ENCODE peak calls at places on chromosomes 5 and 9, in four cellular contexts. X, S, Q and D are unnamed samples. For H3K4me1, the result is how much of the 10 kb centered on the place peaks cover.

GRCh38 chr9:101594796-101595195 is at the start of gene PPP3R2:
- DNase-seq in S (no peak), Q (no peak), X (no peak), D (no peak)

GRCh38 chr9:116141864-116142561 is 11.6 kb upstream of the PAPPA start:
- DNase-seq in X (no peak), S (no peak), Q (no peak), D (no peak)

GRCh38 chr5:83199126-83199525 is 121.8 kb downstream of the XRCC4 start:
- DNase-seq in Q (no peak), S (no peak), X (peak), D (no peak)

GRCh38 chr5:63255609-63256008 is 677.0 kb downstream of the LRRC70 start:
- DNase-seq in X (no peak), S (no peak), Q (no peak), D (no peak)

GRCh38 chr9:114512337-114512874 is 7.1 kb upstream of the WHRN start:
- DNase-seq in S (no peak), X (no peak), Q (no peak), D (no peak)

GRCh38 chr5:135134686-135135381 is 100.8 kb upstream of the PITX1 start:
- DNase-seq in X (no peak), S (no peak), Q (no peak), D (no peak)

GRCh38 chr9:86119457-86119856 is 20.1 kb upstream of the GOLM1 start:
- DNase-seq in Q (no peak), X (no peak), S (no peak), D (no peak)

GRCh38 chr5:88882321-88883038 is 504 bp downstream of the MEF2C start:
- DNase-seq in Q (no peak), X (peak), S (no peak), D (no peak)

GRCh38 chr5:55427157-55427556 is 107.6 kb downstream of the PLPP1 start:
- DNase-seq in Q (no peak), S (peak), X (peak), D (no peak)

GRCh38 chr5:123597018-123597417 is 85.0 kb downstream of the CSNK1G3 start:
- DNase-seq in X (no peak), Q (no peak), S (no peak), D (no peak)

GRCh38 chr9:84819446-84819845 is 149.9 kb downstream of the NTRK2 start:
- DNase-seq in Q (no peak), X (no peak), S (no peak), D (no peak)

GRCh38 chr9:83959061-83959460 is 21.0 kb downstream of the HNRNPK start:
- DNase-seq in Q (no peak), X (peak), S (no peak), D (no peak)

GRCh38 chr9:91378695-91379127 is 17.0 kb upstream of the AUH start:
- DNase-seq in S (no peak), X (peak), Q (no peak), D (no peak)

GRCh38 chr5:148382961-148383360 is 797 bp upstream of the FBXO38 start:
- DNase-seq in S (no peak), X (no peak), Q (no peak), D (no peak)

GRCh38 chr5:110335361-110336046 is 391.0 kb downstream of the TMEM232 start:
- DNase-seq in S (no peak), Q (no peak), X (peak), D (no peak)

GRCh38 chr9:128286435-128286834 is 10.4 kb downstream of the SWI5 start:
- DNase-seq in Q (no peak), S (peak), X (peak), D (no peak)

GRCh38 chr5:153147891-153148623 is 342.4 kb upstream of the GRIA1 start:
- DNase-seq in X (no peak), Q (no peak), S (peak), D (no peak)

GRCh38 chr5:36683821-36684434 is 77.5 kb downstream of the SLC1A3 start:
- DNase-seq in X (peak), Q (no peak), S (peak), D (peak)

GRCh38 chr5:146667633-146668032 is 151.6 kb upstream of the GPR151 start:
- DNase-seq in Q (no peak), X (peak), S (no peak), D (no peak)

GRCh38 chr5:6781711-6782110 is 68.5 kb downstream of the TENT4A start:
- DNase-seq in S (no peak), X (peak), Q (no peak), D (no peak)

GRCh38 chr5:137206030-137206715 is 293.0 kb downstream of the SPOCK1 start:
- DNase-seq in X (peak), Q (no peak), S (no peak), D (peak)

GRCh38 chr9:68970150-68970549 is 43.8 kb downstream of the PRKACG start:
- DNase-seq in X (no peak), Q (no peak), S (no peak), D (no peak)

GRCh38 chr9:112059145-112059979 is 115.7 kb downstream of the SUSD1 start:
- DNase-seq in X (peak), Q (no peak), S (no peak), D (no peak)

GRCh38 chr9:114445616-114446015 is 57.8 kb upstream of the AKNA start:
- DNase-seq in Q (no peak), X (no peak), S (no peak), D (no peak)

GRCh38 chr9:131624636-131625241 is 79.4 kb downstream of the PRRT1B start:
- DNase-seq in Q (no peak), X (peak), S (peak), D (no peak)

GRCh38 chr5:132799392-132799791 is 13.7 kb upstream of the SOWAHA start:
- DNase-seq in S (no peak), Q (no peak), X (no peak), D (no peak)

GRCh38 chr9:104386425-104387069 is 117.5 kb upstream of the OR13F1 start:
- DNase-seq in X (peak), S (no peak), Q (no peak), D (no peak)

GRCh38 chr5:1295650-1296037 is 776 bp upstream of the TERT start:
- DNase-seq in S (no peak), X (no peak), Q (no peak), D (no peak)

GRCh38 chr9:581673-582497 is 259.6 kb upstream of the DMRT1 start:
- DNase-seq in S (no peak), X (no peak), Q (no peak), D (no peak)

GRCh38 chr9:117340422-117340821 is 74.4 kb downstream of the ASTN2 start:
- DNase-seq in Q (no peak), S (no peak), X (no peak), D (no peak)

GRCh38 chr9:61668846-61669245 is 479.0 kb downstream of the SPATA31A7 start:
- DNase-seq in X (no peak), S (no peak), Q (no peak), D (no peak)

GRCh38 chr5:169094586-169095409 is 206.1 kb downstream of the SLIT3 start:
- DNase-seq in Q (no peak), S (no peak), X (peak), D (no peak)

GRCh38 chr5:180328296-180329137 is 24.6 kb downstream of the GFPT2 start:
- DNase-seq in S (peak), Q (peak), X (peak), D (peak)

GRCh38 chr5:180330810-180331646 is 22.1 kb downstream of the GFPT2 start:
- DNase-seq in Q (peak), X (peak), S (peak), D (peak)

GRCh38 chr5:180329138-180329435 is 24.0 kb downstream of the GFPT2 start:
- DNase-seq in S (no peak), X (no peak), Q (no peak), D (no peak)

GRCh38 chr5:180330270-180330648 is 22.9 kb downstream of the GFPT2 start:
- DNase-seq in Q (no peak), S (no peak), X (no peak), D (no peak)

GRCh38 chr5:180329606-180330269 is 23.4 kb downstream of the GFPT2 start:
- DNase-seq in Q (no peak), S (no peak), X (no peak), D (no peak)
- H3K4me1 ChIP-seq in Q (under half), S (under half), X (under half), D (under half)

GRCh38 chr9:73034962-73035361 is 82.1 kb upstream of the ALDH1A1 start:
- DNase-seq in S (no peak), X (no peak), Q (no peak), D (no peak)
- TF ChIP-seq CTCF in S (no peak), X (no peak), Q (no peak), D (no peak)

GRCh38 chr9:5873439-5873838 is 17.2 kb upstream of the MLANA start:
- DNase-seq in X (no peak), S (no peak), Q (no peak), D (no peak)

GRCh38 chr9:5872496-5872895 is 18.2 kb upstream of the MLANA start:
- DNase-seq in S (no peak), X (no peak), Q (no peak), D (no peak)

GRCh38 chr9:5876026-5876425 is 14.7 kb upstream of the MLANA start:
- DNase-seq in X (no peak), Q (no peak), S (no peak), D (no peak)

GRCh38 chr9:5871785-5872184 is 18.9 kb upstream of the MLANA start:
- DNase-seq in X (no peak), S (no peak), Q (no peak), D (no peak)

GRCh38 chr9:5874048-5874447 is 16.6 kb upstream of the MLANA start:
- DNase-seq in Q (no peak), S (no peak), X (no peak), D (no peak)
- H3K4me3 ChIP-seq in Q (no peak), S (no peak), X (no peak), D (no peak)

GRCh38 chr9:38039090-38039906 is 29.7 kb downstream of the SHB start:
- DNase-seq in S (no peak), Q (no peak), X (peak), D (no peak)
- H3K4me1 ChIP-seq in S (half or more), Q (under half), X (half or more), D (under half)

DNA sequence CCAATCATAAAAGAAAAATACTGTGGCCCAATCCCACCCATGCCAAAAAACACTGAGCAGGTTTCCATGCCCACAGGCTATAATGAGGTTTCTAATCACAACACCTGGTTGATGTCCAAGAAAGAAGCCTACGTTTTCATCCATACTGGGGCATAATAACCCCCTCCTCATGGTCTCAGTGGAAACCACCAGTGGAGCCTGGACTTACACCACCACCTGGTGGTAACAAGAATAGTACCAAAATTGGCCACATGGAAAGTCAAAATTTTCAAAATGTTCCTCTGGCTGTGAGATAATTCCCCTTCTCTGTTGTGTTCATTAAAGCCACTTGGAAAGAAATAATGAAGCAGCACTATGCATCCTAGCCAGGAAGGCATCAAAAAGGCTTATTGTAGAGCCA is 687.3 kb upstream of the ST8SIA4 start:
- DNase-seq in Q (no peak), X (no peak), S (no peak), D (no peak)
- TF ChIP-seq CTCF in Q (no peak), X (no peak), S (no peak), D (no peak)

GRCh38 chr9:37034320-37034937 is 361 bp upstream of the PAX5 start:
- DNase-seq in Q (no peak), S (no peak), X (no peak), D (no peak)
- H3K4me3 ChIP-seq in Q (no peak), S (peak), X (no peak), D (no peak)

GRCh38 chr5:107558951-107559350 is 111.8 kb downstream of the EFNA5 start:
- DNase-seq in S (no peak), X (no peak), Q (no peak), D (no peak)
- H3K4me1 ChIP-seq in S (under half), X (under half), Q (under half), D (under half)

DNA sequence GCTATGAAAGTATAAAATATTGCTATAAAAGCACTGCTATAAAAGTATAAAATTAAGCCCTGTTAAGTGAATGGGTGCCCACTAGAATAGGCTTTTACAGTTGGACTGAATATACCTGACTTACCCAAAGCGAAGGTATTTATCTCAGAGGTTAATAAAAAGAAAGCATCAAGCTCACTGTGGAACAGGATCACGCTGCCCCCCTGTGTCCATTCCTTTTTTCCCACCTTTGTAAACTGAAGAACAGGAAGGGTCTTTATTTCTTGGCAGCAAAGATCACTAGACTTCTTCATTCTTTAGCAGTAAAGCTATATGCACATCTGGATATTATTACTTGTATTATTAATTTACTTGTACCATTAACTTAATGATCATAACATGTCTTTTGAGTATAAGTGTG is 22.1 kb upstream of the PLPP6 start:
- DNase-seq in Q (no peak), X (no peak), S (no peak), D (no peak)
- TF ChIP-seq CTCF in Q (no peak), X (peak), S (peak), D (no peak)

GRCh38 chr9:34995288-34996060 is 5.9 kb downstream of the DNAJB5 start:
- DNase-seq in Q (no peak), X (peak), S (no peak), D (no peak)
- H3K4me3 ChIP-seq in Q (no peak), X (no peak), S (peak), D (no peak)

DNA sequence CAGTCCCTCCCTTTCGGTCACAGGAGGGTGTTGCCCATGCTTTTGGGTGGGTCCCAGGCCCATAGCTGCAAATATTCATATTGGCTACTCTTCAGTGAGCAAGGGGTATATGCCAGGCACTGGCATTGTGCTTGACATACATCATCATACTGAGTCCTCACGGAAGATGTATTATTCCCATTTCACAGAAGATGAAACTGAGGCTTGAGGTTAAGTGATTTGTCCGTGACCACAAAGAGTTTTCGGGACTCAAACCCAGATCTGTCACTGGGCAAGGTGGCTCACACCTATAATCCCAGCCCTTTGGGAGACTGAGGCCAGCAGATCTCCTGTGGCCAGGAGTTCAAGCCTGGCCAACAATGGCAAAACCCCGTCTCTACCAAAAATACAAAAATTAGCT is 6.5 kb upstream of the FGFR4 start:
- DNase-seq in S (no peak), Q (no peak), X (no peak), D (no peak)
- H3K4me1 ChIP-seq in S (under half), Q (under half), X (under half), D (under half)